ENCODE peak calls at places on chromosomes 12 and 14, in ten cellular contexts. One of them, this sample, is unnamed.

GRCh38 chr12:72369560-72369959 is 97.4 kb downstream of the TRHDE start:
- DNase-seq in aorta: no peak
- DNase-seq in tibial artery: no peak
- DNase-seq in DMS 273 treated with DMSO at 0.1 percent for 48 hours: no peak
- DNase-seq in NCI-H774: no peak
- DNase-seq in left ventricle myocardium inferior: no peak
- DNase-seq in stimulated activated CD4-positive, alpha-beta T cell treated with anti-CD3 and anti-CD28 coated beads, Interleukin-1b, Interleukin-23, amount 100 ng/mL, for 4 hours: no peak
- DNase-seq in foreskin fibroblast: no peak
- DNase-seq in neural crest cell: no peak
- DNase-seq in GM20000: no peak
- DNase-seq in this sample: no peak

GRCh38 chr14:98893675-98894074 is 378.3 kb downstream of the BCL11B start:
- DNase-seq in aorta: peak; percentile 8
- DNase-seq in tibial artery: no peak
- DNase-seq in DMS 273 treated with DMSO at 0.1 percent for 48 hours: no peak
- DNase-seq in NCI-H774: no peak
- DNase-seq in left ventricle myocardium inferior: no peak
- DNase-seq in stimulated activated CD4-positive, alpha-beta T cell treated with anti-CD3 and anti-CD28 coated beads, Interleukin-1b, Interleukin-23, amount 100 ng/mL, for 4 hours: no peak
- DNase-seq in foreskin fibroblast: no peak
- DNase-seq in neural crest cell: no peak
- DNase-seq in GM20000: no peak
- DNase-seq in this sample: no peak

GRCh38 chr12:29547151-29547561 is 49.7 kb upstream of the OVCH1 start:
- DNase-seq in aorta: no peak
- DNase-seq in tibial artery: no peak
- DNase-seq in DMS 273 treated with DMSO at 0.1 percent for 48 hours: no peak
- DNase-seq in NCI-H774: no peak
- DNase-seq in left ventricle myocardium inferior: no peak
- DNase-seq in stimulated activated CD4-positive, alpha-beta T cell treated with anti-CD3 and anti-CD28 coated beads, Interleukin-1b, Interleukin-23, amount 100 ng/mL, for 4 hours: no peak
- DNase-seq in foreskin fibroblast: peak; percentile 62
- DNase-seq in neural crest cell: no peak
- DNase-seq in GM20000: no peak
- DNase-seq in this sample: no peak

GRCh38 chr14:54300881-54301280 is 95.9 kb upstream of the CDKN3 start:
- DNase-seq in aorta: no peak
- DNase-seq in tibial artery: no peak
- DNase-seq in DMS 273 treated with DMSO at 0.1 percent for 48 hours: no peak
- DNase-seq in NCI-H774: no peak
- DNase-seq in left ventricle myocardium inferior: no peak
- DNase-seq in stimulated activated CD4-positive, alpha-beta T cell treated with anti-CD3 and anti-CD28 coated beads, Interleukin-1b, Interleukin-23, amount 100 ng/mL, for 4 hours: no peak
- DNase-seq in foreskin fibroblast: no peak
- DNase-seq in neural crest cell: no peak
- DNase-seq in GM20000: no peak
- DNase-seq in this sample: no peak

GRCh38 chr12:18165422-18165871 is 75.5 kb upstream of the RERGL start:
- DNase-seq in aorta: no peak
- DNase-seq in tibial artery: no peak
- DNase-seq in DMS 273 treated with DMSO at 0.1 percent for 48 hours: no peak
- DNase-seq in NCI-H774: peak; percentile 26
- DNase-seq in left ventricle myocardium inferior: no peak
- DNase-seq in stimulated activated CD4-positive, alpha-beta T cell treated with anti-CD3 and anti-CD28 coated beads, Interleukin-1b, Interleukin-23, amount 100 ng/mL, for 4 hours: no peak
- DNase-seq in foreskin fibroblast: peak; percentile 18
- DNase-seq in neural crest cell: no peak
- DNase-seq in GM20000: peak; percentile 46
- DNase-seq in this sample: peak; percentile 82

GRCh38 chr12:29562167-29562776 is 64.8 kb upstream of the OVCH1 start:
- DNase-seq in aorta: no peak
- DNase-seq in tibial artery: peak; percentile 73
- DNase-seq in DMS 273 treated with DMSO at 0.1 percent for 48 hours: no peak
- DNase-seq in NCI-H774: no peak
- DNase-seq in left ventricle myocardium inferior: no peak
- DNase-seq in stimulated activated CD4-positive, alpha-beta T cell treated with anti-CD3 and anti-CD28 coated beads, Interleukin-1b, Interleukin-23, amount 100 ng/mL, for 4 hours: no peak
- DNase-seq in foreskin fibroblast: peak; percentile 87
- DNase-seq in neural crest cell: no peak
- DNase-seq in GM20000: no peak
- DNase-seq in this sample: no peak

GRCh38 chr12:132551271-132552120 is 58.9 kb downstream of the LRCOL1 start:
- DNase-seq in aorta: no peak
- DNase-seq in tibial artery: no peak
- DNase-seq in DMS 273 treated with DMSO at 0.1 percent for 48 hours: peak; percentile 16
- DNase-seq in NCI-H774: no peak
- DNase-seq in left ventricle myocardium inferior: no peak
- DNase-seq in stimulated activated CD4-positive, alpha-beta T cell treated with anti-CD3 and anti-CD28 coated beads, Interleukin-1b, Interleukin-23, amount 100 ng/mL, for 4 hours: no peak
- DNase-seq in foreskin fibroblast: no peak
- DNase-seq in neural crest cell: no peak
- DNase-seq in GM20000: no peak
- DNase-seq in this sample: no peak

GRCh38 chr12:101966496-101966895 is 89.1 kb downstream of the DRAM1 start:
- DNase-seq in aorta: no peak
- DNase-seq in tibial artery: no peak
- DNase-seq in DMS 273 treated with DMSO at 0.1 percent for 48 hours: no peak
- DNase-seq in NCI-H774: peak; percentile 14
- DNase-seq in left ventricle myocardium inferior: no peak
- DNase-seq in stimulated activated CD4-positive, alpha-beta T cell treated with anti-CD3 and anti-CD28 coated beads, Interleukin-1b, Interleukin-23, amount 100 ng/mL, for 4 hours: no peak
- DNase-seq in foreskin fibroblast: no peak
- DNase-seq in neural crest cell: no peak
- DNase-seq in GM20000: no peak
- DNase-seq in this sample: no peak

GRCh38 chr14:93936245-93936644 is 9.1 kb downstream of the FAM181A start:
- DNase-seq in aorta: no peak
- DNase-seq in tibial artery: no peak
- DNase-seq in DMS 273 treated with DMSO at 0.1 percent for 48 hours: peak; percentile 25
- DNase-seq in NCI-H774: no peak
- DNase-seq in left ventricle myocardium inferior: no peak
- DNase-seq in stimulated activated CD4-positive, alpha-beta T cell treated with anti-CD3 and anti-CD28 coated beads, Interleukin-1b, Interleukin-23, amount 100 ng/mL, for 4 hours: no peak
- DNase-seq in foreskin fibroblast: no peak
- DNase-seq in neural crest cell: peak; percentile 31
- DNase-seq in GM20000: peak; percentile 58
- DNase-seq in this sample: no peak

GRCh38 chr12:132474237-132474741 is 15.7 kb upstream of the FBRSL1 start:
- DNase-seq in aorta: no peak
- DNase-seq in tibial artery: no peak
- DNase-seq in DMS 273 treated with DMSO at 0.1 percent for 48 hours: no peak
- DNase-seq in NCI-H774: no peak
- DNase-seq in left ventricle myocardium inferior: no peak
- DNase-seq in stimulated activated CD4-positive, alpha-beta T cell treated with anti-CD3 and anti-CD28 coated beads, Interleukin-1b, Interleukin-23, amount 100 ng/mL, for 4 hours: no peak
- DNase-seq in foreskin fibroblast: no peak
- DNase-seq in neural crest cell: no peak
- DNase-seq in GM20000: no peak
- DNase-seq in this sample: no peak

GRCh38 chr12:60630796-60631195 is 1035.0 kb downstream of the SLC16A7 start:
- DNase-seq in aorta: no peak
- DNase-seq in tibial artery: no peak
- DNase-seq in DMS 273 treated with DMSO at 0.1 percent for 48 hours: no peak
- DNase-seq in NCI-H774: no peak
- DNase-seq in left ventricle myocardium inferior: no peak
- DNase-seq in stimulated activated CD4-positive, alpha-beta T cell treated with anti-CD3 and anti-CD28 coated beads, Interleukin-1b, Interleukin-23, amount 100 ng/mL, for 4 hours: no peak
- DNase-seq in foreskin fibroblast: no peak
- DNase-seq in neural crest cell: no peak
- DNase-seq in GM20000: no peak
- DNase-seq in this sample: no peak

GRCh38 chr12:80912906-80913769 is 24.6 kb downstream of the LIN7A start:
- DNase-seq in aorta: no peak
- DNase-seq in tibial artery: no peak
- DNase-seq in DMS 273 treated with DMSO at 0.1 percent for 48 hours: peak; percentile 33
- DNase-seq in NCI-H774: no peak
- DNase-seq in left ventricle myocardium inferior: no peak
- DNase-seq in stimulated activated CD4-positive, alpha-beta T cell treated with anti-CD3 and anti-CD28 coated beads, Interleukin-1b, Interleukin-23, amount 100 ng/mL, for 4 hours: no peak
- DNase-seq in foreskin fibroblast: no peak
- DNase-seq in neural crest cell: no peak
- DNase-seq in GM20000: no peak
- DNase-seq in this sample: no peak

GRCh38 chr12:121797937-121798801 is 4.7 kb upstream of the RHOF start:
- DNase-seq in aorta: peak; percentile 86
- DNase-seq in tibial artery: peak; percentile 91
- DNase-seq in DMS 273 treated with DMSO at 0.1 percent for 48 hours: peak; percentile 75
- DNase-seq in NCI-H774: peak; percentile 59
- DNase-seq in left ventricle myocardium inferior: peak; percentile 84
- DNase-seq in stimulated activated CD4-positive, alpha-beta T cell treated with anti-CD3 and anti-CD28 coated beads, Interleukin-1b, Interleukin-23, amount 100 ng/mL, for 4 hours: no peak
- DNase-seq in foreskin fibroblast: no peak
- DNase-seq in neural crest cell: no peak
- DNase-seq in GM20000: no peak
- DNase-seq in this sample: no peak

GRCh38 chr12:69274861-69275260 is 35.5 kb downstream of the CPSF6 start:
- DNase-seq in aorta: no peak
- DNase-seq in tibial artery: no peak
- DNase-seq in DMS 273 treated with DMSO at 0.1 percent for 48 hours: no peak
- DNase-seq in NCI-H774: no peak
- DNase-seq in left ventricle myocardium inferior: no peak
- DNase-seq in stimulated activated CD4-positive, alpha-beta T cell treated with anti-CD3 and anti-CD28 coated beads, Interleukin-1b, Interleukin-23, amount 100 ng/mL, for 4 hours: no peak
- DNase-seq in foreskin fibroblast: peak; percentile 11
- DNase-seq in neural crest cell: no peak
- DNase-seq in GM20000: no peak
- DNase-seq in this sample: no peak

GRCh38 chr12:10363922-10364838 is 25.7 kb downstream of the KLRK1 start:
- DNase-seq in aorta: peak; percentile 80
- DNase-seq in tibial artery: peak; percentile 69
- DNase-seq in DMS 273 treated with DMSO at 0.1 percent for 48 hours: no peak
- DNase-seq in NCI-H774: peak; percentile 67
- DNase-seq in left ventricle myocardium inferior: peak; percentile 26
- DNase-seq in stimulated activated CD4-positive, alpha-beta T cell treated with anti-CD3 and anti-CD28 coated beads, Interleukin-1b, Interleukin-23, amount 100 ng/mL, for 4 hours: no peak
- DNase-seq in foreskin fibroblast: peak; percentile 28
- DNase-seq in neural crest cell: no peak
- DNase-seq in GM20000: peak; percentile 67
- DNase-seq in this sample: peak; percentile 84

GRCh38 chr14:68143341-68143807 is 323.8 kb downstream of the RAD51B start:
- DNase-seq in aorta: no peak
- DNase-seq in tibial artery: peak; percentile 87
- DNase-seq in DMS 273 treated with DMSO at 0.1 percent for 48 hours: peak; percentile 73
- DNase-seq in NCI-H774: no peak
- DNase-seq in left ventricle myocardium inferior: peak; percentile 80
- DNase-seq in stimulated activated CD4-positive, alpha-beta T cell treated with anti-CD3 and anti-CD28 coated beads, Interleukin-1b, Interleukin-23, amount 100 ng/mL, for 4 hours: no peak
- DNase-seq in foreskin fibroblast: peak; percentile 70
- DNase-seq in neural crest cell: no peak
- DNase-seq in GM20000: no peak
- DNase-seq in this sample: no peak

GRCh38 chr12:112121780-112122565 is 3.4 kb upstream of the TRAFD1 start:
- DNase-seq in aorta: peak; percentile 89
- DNase-seq in tibial artery: peak; percentile 87
- DNase-seq in DMS 273 treated with DMSO at 0.1 percent for 48 hours: peak; percentile 78
- DNase-seq in NCI-H774: no peak
- DNase-seq in left ventricle myocardium inferior: peak; percentile 74
- DNase-seq in stimulated activated CD4-positive, alpha-beta T cell treated with anti-CD3 and anti-CD28 coated beads, Interleukin-1b, Interleukin-23, amount 100 ng/mL, for 4 hours: no peak
- DNase-seq in foreskin fibroblast: peak; percentile 82
- DNase-seq in neural crest cell: no peak
- DNase-seq in GM20000: no peak
- DNase-seq in this sample: no peak

GRCh38 chr14:103146141-103146709 is 23.0 kb downstream of the TNFAIP2 start:
- DNase-seq in aorta: no peak
- DNase-seq in tibial artery: no peak
- DNase-seq in DMS 273 treated with DMSO at 0.1 percent for 48 hours: no peak
- DNase-seq in NCI-H774: no peak
- DNase-seq in left ventricle myocardium inferior: no peak
- DNase-seq in stimulated activated CD4-positive, alpha-beta T cell treated with anti-CD3 and anti-CD28 coated beads, Interleukin-1b, Interleukin-23, amount 100 ng/mL, for 4 hours: no peak
- DNase-seq in foreskin fibroblast: no peak
- DNase-seq in neural crest cell: no peak
- DNase-seq in GM20000: no peak
- DNase-seq in this sample: no peak

GRCh38 chr14:95698287-95698686 is 12.1 kb downstream of the TCL1B start:
- DNase-seq in aorta: no peak
- DNase-seq in tibial artery: no peak
- DNase-seq in DMS 273 treated with DMSO at 0.1 percent for 48 hours: no peak
- DNase-seq in NCI-H774: no peak
- DNase-seq in left ventricle myocardium inferior: no peak
- DNase-seq in stimulated activated CD4-positive, alpha-beta T cell treated with anti-CD3 and anti-CD28 coated beads, Interleukin-1b, Interleukin-23, amount 100 ng/mL, for 4 hours: no peak
- DNase-seq in foreskin fibroblast: no peak
- DNase-seq in neural crest cell: no peak
- DNase-seq in GM20000: no peak
- DNase-seq in this sample: no peak

GRCh38 chr12:4118017-4118510 is 155.5 kb upstream of the CCND2 start:
- DNase-seq in aorta: no peak
- DNase-seq in tibial artery: no peak
- DNase-seq in DMS 273 treated with DMSO at 0.1 percent for 48 hours: no peak
- DNase-seq in NCI-H774: no peak
- DNase-seq in left ventricle myocardium inferior: peak; percentile 53
- DNase-seq in stimulated activated CD4-positive, alpha-beta T cell treated with anti-CD3 and anti-CD28 coated beads, Interleukin-1b, Interleukin-23, amount 100 ng/mL, for 4 hours: no peak
- DNase-seq in foreskin fibroblast: no peak
- DNase-seq in neural crest cell: no peak
- DNase-seq in GM20000: peak; percentile 47
- DNase-seq in this sample: peak; percentile 89

GRCh38 chr12:89252284-89252683 is 100.0 kb downstream of the DUSP6 start:
- DNase-seq in aorta: no peak
- DNase-seq in tibial artery: no peak
- DNase-seq in DMS 273 treated with DMSO at 0.1 percent for 48 hours: no peak
- DNase-seq in NCI-H774: no peak
- DNase-seq in left ventricle myocardium inferior: no peak
- DNase-seq in stimulated activated CD4-positive, alpha-beta T cell treated with anti-CD3 and anti-CD28 coated beads, Interleukin-1b, Interleukin-23, amount 100 ng/mL, for 4 hours: no peak
- DNase-seq in foreskin fibroblast: no peak
- DNase-seq in neural crest cell: no peak
- DNase-seq in GM20000: no peak
- DNase-seq in this sample: no peak